ENCODE peak calls at places on chromosomes 3 and 15, in seven cellular contexts. One of them, this sample, is unnamed. For H3K4me1, the result is how much of the 10 kb centered on the place peaks cover.

GRCh38 chr3:172094621-172095557 is 55.5 kb downstream of the FNDC3B start:
- DNase-seq in endodermal cell: peak
- DNase-seq in thoracic aorta: no peak
- DNase-seq in OCI-LY7: no peak
- DNase-seq in SK-N-SH: peak
- DNase-seq in naive thymus-derived CD4-positive, alpha-beta T cell: no peak
- DNase-seq in upper lobe of right lung: no peak
- DNase-seq in this sample: no peak

GRCh38 chr15:56984681-56985515 is 66.5 kb downstream of the TCF12 start:
- DNase-seq in endodermal cell: no peak
- DNase-seq in thoracic aorta: no peak
- DNase-seq in OCI-LY7: no peak
- DNase-seq in SK-N-SH: no peak
- DNase-seq in naive thymus-derived CD4-positive, alpha-beta T cell: no peak
- DNase-seq in upper lobe of right lung: no peak
- DNase-seq in this sample: no peak

GRCh38 chr3:49422379-49423248 is at the start of gene AMT:
- DNase-seq in endodermal cell: peak
- DNase-seq in thoracic aorta: no peak
- DNase-seq in OCI-LY7: no peak
- DNase-seq in SK-N-SH: peak
- DNase-seq in naive thymus-derived CD4-positive, alpha-beta T cell: no peak
- DNase-seq in upper lobe of right lung: peak
- DNase-seq in this sample: no peak

GRCh38 chr15:37791693-37792092 is 142.7 kb upstream of the TMCO5A start:
- DNase-seq in endodermal cell: no peak
- DNase-seq in thoracic aorta: no peak
- DNase-seq in OCI-LY7: no peak
- DNase-seq in SK-N-SH: no peak
- DNase-seq in naive thymus-derived CD4-positive, alpha-beta T cell: no peak
- DNase-seq in upper lobe of right lung: no peak
- DNase-seq in this sample: no peak

GRCh38 chr3:69741057-69741830 is 2.0 kb downstream of the MITF start:
- DNase-seq in endodermal cell: no peak
- DNase-seq in thoracic aorta: no peak
- DNase-seq in OCI-LY7: no peak
- DNase-seq in SK-N-SH: no peak
- DNase-seq in naive thymus-derived CD4-positive, alpha-beta T cell: no peak
- DNase-seq in upper lobe of right lung: no peak
- DNase-seq in this sample: no peak

GRCh38 chr15:84734794-84735479 is 13.5 kb upstream of the ZNF592 start:
- DNase-seq in endodermal cell: peak
- DNase-seq in thoracic aorta: no peak
- DNase-seq in OCI-LY7: peak
- DNase-seq in SK-N-SH: no peak
- DNase-seq in naive thymus-derived CD4-positive, alpha-beta T cell: peak
- DNase-seq in upper lobe of right lung: peak
- DNase-seq in this sample: peak

GRCh38 chr15:80967451-80967850 is 22.2 kb downstream of the MESD start:
- DNase-seq in endodermal cell: peak
- DNase-seq in thoracic aorta: no peak
- DNase-seq in OCI-LY7: no peak
- DNase-seq in SK-N-SH: no peak
- DNase-seq in naive thymus-derived CD4-positive, alpha-beta T cell: no peak
- DNase-seq in upper lobe of right lung: no peak
- DNase-seq in this sample: no peak

GRCh38 chr3:125589743-125590142 is 5.6 kb downstream of the OSBPL11 start:
- DNase-seq in endodermal cell: no peak
- DNase-seq in thoracic aorta: no peak
- DNase-seq in OCI-LY7: peak
- DNase-seq in SK-N-SH: no peak
- DNase-seq in naive thymus-derived CD4-positive, alpha-beta T cell: no peak
- DNase-seq in upper lobe of right lung: no peak
- DNase-seq in this sample: no peak

GRCh38 chr3:13782501-13782900 is 97.4 kb downstream of the WNT7A start:
- DNase-seq in endodermal cell: no peak
- DNase-seq in thoracic aorta: no peak
- DNase-seq in OCI-LY7: no peak
- DNase-seq in SK-N-SH: peak
- DNase-seq in naive thymus-derived CD4-positive, alpha-beta T cell: no peak
- DNase-seq in upper lobe of right lung: no peak
- DNase-seq in this sample: no peak

GRCh38 chr15:67307156-67307555 is 52.6 kb downstream of the IQCH start:
- DNase-seq in endodermal cell: no peak
- DNase-seq in thoracic aorta: no peak
- DNase-seq in OCI-LY7: no peak
- DNase-seq in SK-N-SH: no peak
- DNase-seq in naive thymus-derived CD4-positive, alpha-beta T cell: no peak
- DNase-seq in upper lobe of right lung: no peak
- DNase-seq in this sample: no peak

GRCh38 chr3:115891237-115891636 is 267.9 kb downstream of the GAP43 start:
- DNase-seq in endodermal cell: no peak
- DNase-seq in thoracic aorta: no peak
- DNase-seq in OCI-LY7: no peak
- DNase-seq in SK-N-SH: no peak
- DNase-seq in naive thymus-derived CD4-positive, alpha-beta T cell: no peak
- DNase-seq in upper lobe of right lung: no peak
- DNase-seq in this sample: no peak

GRCh38 chr3:194177156-194177555 is 41.2 kb downstream of the HES1 start:
- DNase-seq in endodermal cell: no peak
- DNase-seq in thoracic aorta: no peak
- DNase-seq in OCI-LY7: no peak
- DNase-seq in SK-N-SH: no peak
- DNase-seq in naive thymus-derived CD4-positive, alpha-beta T cell: no peak
- DNase-seq in upper lobe of right lung: no peak
- DNase-seq in this sample: no peak

GRCh38 chr3:193499152-193499551 is 55.5 kb downstream of the ATP13A4 start:
- DNase-seq in endodermal cell: no peak
- DNase-seq in thoracic aorta: no peak
- DNase-seq in OCI-LY7: no peak
- DNase-seq in SK-N-SH: no peak
- DNase-seq in naive thymus-derived CD4-positive, alpha-beta T cell: no peak
- DNase-seq in upper lobe of right lung: no peak
- DNase-seq in this sample: no peak

GRCh38 chr3:23726811-23727548 is 78.8 kb upstream of the UBE2E1 start:
- DNase-seq in endodermal cell: no peak
- DNase-seq in thoracic aorta: no peak
- DNase-seq in OCI-LY7: no peak
- DNase-seq in SK-N-SH: no peak
- DNase-seq in naive thymus-derived CD4-positive, alpha-beta T cell: no peak
- DNase-seq in upper lobe of right lung: no peak
- DNase-seq in this sample: peak

GRCh38 chr15:38699633-38700230 is 135.1 kb upstream of the RASGRP1 start:
- DNase-seq in endodermal cell: peak
- DNase-seq in thoracic aorta: no peak
- DNase-seq in OCI-LY7: peak
- DNase-seq in SK-N-SH: peak
- DNase-seq in naive thymus-derived CD4-positive, alpha-beta T cell: peak
- DNase-seq in upper lobe of right lung: no peak
- DNase-seq in this sample: peak

GRCh38 chr3:23508464-23508863 is 297.3 kb upstream of the UBE2E1 start:
- DNase-seq in endodermal cell: no peak
- DNase-seq in thoracic aorta: no peak
- DNase-seq in OCI-LY7: no peak
- DNase-seq in SK-N-SH: no peak
- DNase-seq in naive thymus-derived CD4-positive, alpha-beta T cell: no peak
- DNase-seq in upper lobe of right lung: no peak
- DNase-seq in this sample: no peak

GRCh38 chr15:57138260-57138895 is 219.9 kb downstream of the TCF12 start:
- DNase-seq in endodermal cell: peak
- DNase-seq in thoracic aorta: no peak
- DNase-seq in OCI-LY7: peak
- DNase-seq in SK-N-SH: peak
- DNase-seq in naive thymus-derived CD4-positive, alpha-beta T cell: no peak
- DNase-seq in upper lobe of right lung: no peak
- DNase-seq in this sample: no peak

GRCh38 chr15:51830279-51830806 is 890 bp downstream of the TMOD3 start:
- DNase-seq in endodermal cell: no peak
- DNase-seq in thoracic aorta: no peak
- DNase-seq in OCI-LY7: peak
- DNase-seq in SK-N-SH: no peak
- DNase-seq in naive thymus-derived CD4-positive, alpha-beta T cell: peak
- DNase-seq in upper lobe of right lung: no peak
- DNase-seq in this sample: peak

GRCh38 chr15:101162701-101163483 is 89.0 kb downstream of the CHSY1 start:
- DNase-seq in endodermal cell: no peak
- DNase-seq in thoracic aorta: no peak
- DNase-seq in OCI-LY7: no peak
- DNase-seq in SK-N-SH: no peak
- DNase-seq in naive thymus-derived CD4-positive, alpha-beta T cell: no peak
- DNase-seq in upper lobe of right lung: peak
- DNase-seq in this sample: no peak

GRCh38 chr3:72133329-72134011 is 348.5 kb upstream of the PROK2 start:
- DNase-seq in endodermal cell: no peak
- DNase-seq in thoracic aorta: no peak
- DNase-seq in OCI-LY7: no peak
- DNase-seq in SK-N-SH: no peak
- DNase-seq in naive thymus-derived CD4-positive, alpha-beta T cell: no peak
- DNase-seq in upper lobe of right lung: no peak
- DNase-seq in this sample: no peak

GRCh38 chr3:16069149-16069922 is 105.1 kb upstream of the GALNT15 start:
- DNase-seq in endodermal cell: no peak
- DNase-seq in thoracic aorta: no peak
- DNase-seq in OCI-LY7: no peak
- DNase-seq in SK-N-SH: no peak
- DNase-seq in naive thymus-derived CD4-positive, alpha-beta T cell: no peak
- DNase-seq in upper lobe of right lung: no peak
- DNase-seq in this sample: no peak

GRCh38 chr3:5264896-5265770 is 77.6 kb downstream of the EDEM1 start:
- DNase-seq in endodermal cell: peak
- DNase-seq in thoracic aorta: no peak
- DNase-seq in OCI-LY7: no peak
- DNase-seq in SK-N-SH: no peak
- DNase-seq in naive thymus-derived CD4-positive, alpha-beta T cell: no peak
- DNase-seq in upper lobe of right lung: no peak
- DNase-seq in this sample: no peak

GRCh38 chr3:157103860-157104259 is 56.1 kb downstream of the CCNL1 start:
- DNase-seq in endodermal cell: no peak
- DNase-seq in thoracic aorta: no peak
- DNase-seq in OCI-LY7: no peak
- DNase-seq in SK-N-SH: no peak
- DNase-seq in naive thymus-derived CD4-positive, alpha-beta T cell: no peak
- DNase-seq in upper lobe of right lung: no peak
- DNase-seq in this sample: peak
- H3K4me1 ChIP-seq in endodermal cell: under half
- H3K4me1 ChIP-seq in thoracic aorta: under half
- H3K4me1 ChIP-seq in OCI-LY7: under half
- H3K4me1 ChIP-seq in SK-N-SH: under half
- H3K4me1 ChIP-seq in naive thymus-derived CD4-positive, alpha-beta T cell: under half
- H3K4me1 ChIP-seq in upper lobe of right lung: under half
- H3K4me1 ChIP-seq in this sample: under half

GRCh38 chr15:64148168-64148567 is 3.4 kb upstream of the SNX22 start:
- DNase-seq in endodermal cell: no peak
- DNase-seq in thoracic aorta: no peak
- DNase-seq in OCI-LY7: no peak
- DNase-seq in SK-N-SH: no peak
- DNase-seq in naive thymus-derived CD4-positive, alpha-beta T cell: no peak
- DNase-seq in upper lobe of right lung: no peak
- DNase-seq in this sample: no peak

GRCh38 chr15:64148581-64148980 is 3.0 kb upstream of the SNX22 start:
- DNase-seq in endodermal cell: no peak
- DNase-seq in thoracic aorta: no peak
- DNase-seq in OCI-LY7: no peak
- DNase-seq in SK-N-SH: no peak
- DNase-seq in naive thymus-derived CD4-positive, alpha-beta T cell: no peak
- DNase-seq in upper lobe of right lung: no peak
- DNase-seq in this sample: no peak

GRCh38 chr15:64151727-64152506 is at the start of gene SNX22:
- DNase-seq in endodermal cell: no peak
- DNase-seq in thoracic aorta: no peak
- DNase-seq in OCI-LY7: peak
- DNase-seq in SK-N-SH: peak
- DNase-seq in naive thymus-derived CD4-positive, alpha-beta T cell: peak
- DNase-seq in upper lobe of right lung: peak
- DNase-seq in this sample: no peak

GRCh38 chr15:64150236-64150578 is 1.3 kb upstream of the SNX22 start:
- DNase-seq in endodermal cell: peak
- DNase-seq in thoracic aorta: no peak
- DNase-seq in OCI-LY7: no peak
- DNase-seq in SK-N-SH: no peak
- DNase-seq in naive thymus-derived CD4-positive, alpha-beta T cell: no peak
- DNase-seq in upper lobe of right lung: no peak
- DNase-seq in this sample: no peak

GRCh38 chr15:64149424-64150235 is 1.9 kb upstream of the SNX22 start:
- DNase-seq in endodermal cell: peak
- DNase-seq in thoracic aorta: no peak
- DNase-seq in OCI-LY7: peak
- DNase-seq in SK-N-SH: no peak
- DNase-seq in naive thymus-derived CD4-positive, alpha-beta T cell: no peak
- DNase-seq in upper lobe of right lung: no peak
- DNase-seq in this sample: no peak
- H3K27ac ChIP-seq in endodermal cell: no peak
- H3K27ac ChIP-seq in thoracic aorta: no peak
- H3K27ac ChIP-seq in OCI-LY7: peak
- H3K27ac ChIP-seq in SK-N-SH: no peak
- H3K27ac ChIP-seq in naive thymus-derived CD4-positive, alpha-beta T cell: no peak
- H3K27ac ChIP-seq in upper lobe of right lung: no peak
- H3K27ac ChIP-seq in this sample: no peak

DNA sequence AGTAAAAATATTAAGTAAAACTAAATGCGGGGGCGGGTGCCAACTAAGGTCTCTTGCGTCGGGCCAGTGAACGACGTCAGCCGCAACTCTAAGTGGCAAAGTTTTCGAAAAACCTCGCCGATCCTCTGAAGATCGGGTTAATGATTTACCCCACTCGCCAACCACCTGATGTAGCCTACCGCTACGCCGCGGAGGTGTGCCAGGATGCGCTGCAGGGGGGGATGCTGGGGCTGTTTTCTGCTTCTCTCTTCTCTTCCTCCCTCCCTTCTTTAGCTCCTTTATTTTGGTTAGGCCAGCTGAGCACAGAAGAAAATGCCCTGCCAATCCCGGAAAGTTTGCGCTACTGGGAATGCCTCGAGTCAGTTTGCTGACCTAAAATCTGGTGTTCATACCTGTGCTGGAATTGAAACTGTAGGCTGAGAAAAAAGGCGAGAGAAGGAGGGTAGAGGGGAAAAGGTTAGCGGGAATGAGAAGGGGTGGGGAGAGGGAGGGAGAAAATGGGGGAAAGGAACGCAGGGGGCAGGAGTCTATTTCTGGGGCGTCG is 7.5 kb upstream of the FOXB1 start:
- DNase-seq in endodermal cell: peak
- DNase-seq in thoracic aorta: no peak
- DNase-seq in OCI-LY7: no peak
- DNase-seq in SK-N-SH: peak
- DNase-seq in naive thymus-derived CD4-positive, alpha-beta T cell: no peak
- DNase-seq in upper lobe of right lung: no peak
- DNase-seq in this sample: no peak
- H3K4me1 ChIP-seq in endodermal cell: under half
- H3K4me1 ChIP-seq in thoracic aorta: under half
- H3K4me1 ChIP-seq in OCI-LY7: under half
- H3K4me1 ChIP-seq in SK-N-SH: under half
- H3K4me1 ChIP-seq in naive thymus-derived CD4-positive, alpha-beta T cell: under half
- H3K4me1 ChIP-seq in upper lobe of right lung: under half
- H3K4me1 ChIP-seq in this sample: under half

DNA sequence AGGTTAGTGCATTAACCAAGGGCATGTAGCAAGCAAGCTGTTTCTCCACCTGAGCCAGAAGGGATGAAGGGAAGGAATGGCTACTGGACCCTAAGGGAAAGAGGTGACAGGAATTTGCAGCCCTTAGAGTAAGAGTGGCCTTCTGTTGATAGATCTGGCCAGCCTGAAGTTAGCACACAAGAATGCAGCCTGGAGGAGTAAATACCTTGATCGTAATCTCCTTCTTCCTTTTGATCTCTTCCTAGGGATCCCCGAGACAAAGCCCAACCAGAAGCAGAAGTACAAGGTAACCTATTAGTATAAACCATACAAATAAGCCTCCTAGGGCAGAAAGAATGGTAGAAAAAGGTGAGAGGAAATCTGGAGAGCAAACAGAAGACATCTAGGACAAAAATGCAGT is 134.6 kb downstream of the ATP8B4 start:
- DNase-seq in endodermal cell: no peak
- DNase-seq in thoracic aorta: no peak
- DNase-seq in OCI-LY7: no peak
- DNase-seq in SK-N-SH: no peak
- DNase-seq in naive thymus-derived CD4-positive, alpha-beta T cell: no peak
- DNase-seq in upper lobe of right lung: no peak
- DNase-seq in this sample: no peak
- H3K27ac ChIP-seq in endodermal cell: no peak
- H3K27ac ChIP-seq in thoracic aorta: no peak
- H3K27ac ChIP-seq in OCI-LY7: no peak
- H3K27ac ChIP-seq in SK-N-SH: no peak
- H3K27ac ChIP-seq in naive thymus-derived CD4-positive, alpha-beta T cell: no peak
- H3K27ac ChIP-seq in upper lobe of right lung: no peak
- H3K27ac ChIP-seq in this sample: no peak

This sample was measured in CD4-positive, CD25-positive, alpha-beta regulatory T cell.